ENCODE peak calls at places on chromosome 16, in five cellular contexts. A, S, B, D and M are unnamed samples.

GRCh38 chr16:57132470-57132869 is 40.1 kb downstream of the CPNE2 start:
- DNase-seq in D (no peak), S (no peak), A (no peak), B (no peak), M (no peak)

GRCh38 chr16:19846421-19846820 is 38.2 kb downstream of the GPRC5B start:
- DNase-seq in D (no peak), B (no peak), S (no peak), A (no peak), M (no peak)

GRCh38 chr16:31471241-31471874 is 594 bp upstream of the TGFB1I1 start:
- DNase-seq in D (no peak), S (no peak), B (no peak), A (no peak), M (no peak)

GRCh38 chr16:62404857-62405611 is 368.8 kb upstream of the CDH8 start:
- DNase-seq in S (no peak), D (no peak), B (no peak), A (no peak), M (no peak)

GRCh38 chr16:77043076-77043475 is 147.9 kb upstream of the MON1B start:
- DNase-seq in B (no peak), A (no peak), D (peak; percentile 52), S (no peak), M (no peak)

GRCh38 chr16:75546293-75546692 is 9.8 kb downstream of the TMEM231 start:
- DNase-seq in A (no peak), B (no peak), D (no peak), S (no peak), M (no peak)

GRCh38 chr16:2001456-2002355 is 7.9 kb downstream of the ZNF598 start:
- DNase-seq in D (no peak), S (no peak), A (no peak), B (no peak), M (peak; percentile 8)

GRCh38 chr16:66007717-66008116 is 358.8 kb upstream of the CDH5 start:
- DNase-seq in A (no peak), D (no peak), S (no peak), B (no peak), M (no peak)

GRCh38 chr16:10537946-10538345 is 42.5 kb downstream of the EMP2 start:
- DNase-seq in A (no peak), S (no peak), D (no peak), B (no peak), M (no peak)

GRCh38 chr16:71687853-71688252 is 36.6 kb downstream of the PHLPP2 start:
- DNase-seq in B (no peak), A (no peak), S (no peak), D (no peak), M (no peak)

GRCh38 chr16:27238591-27238990 is 30.0 kb downstream of the NSMCE1 start:
- DNase-seq in B (no peak), D (no peak), A (no peak), S (no peak), M (no peak)

GRCh38 chr16:66604376-66605176 is at the start of gene CMTM3:
- DNase-seq in B (peak; percentile 76), A (peak; percentile 73), S (no peak), D (peak; percentile 70), M (peak; percentile 53)

GRCh38 chr16:23557779-23558330 is 328 bp downstream of the UBFD1 start:
- DNase-seq in S (peak; percentile 35), D (no peak), B (peak; percentile 42), A (peak; percentile 18), M (no peak)

GRCh38 chr16:81005644-81006471 is 827 bp downstream of the CMC2 start:
- DNase-seq in B (no peak), A (no peak), S (no peak), D (peak; percentile 57), M (no peak)

GRCh38 chr16:85816159-85816558 is 16.7 kb downstream of the COX4I1 start:
- DNase-seq in D (no peak), A (no peak), B (no peak), S (no peak), M (no peak)

GRCh38 chr16:84501077-84501735 is 3.3 kb downstream of the MEAK7 start:
- DNase-seq in A (no peak), B (no peak), S (no peak), D (peak; percentile 75), M (no peak)

GRCh38 chr16:19400709-19401108 is 17.0 kb upstream of the TMC5 start:
- DNase-seq in D (no peak), S (no peak), B (no peak), A (no peak), M (no peak)

GRCh38 chr16:49278567-49278827 is 3.1 kb downstream of the CBLN1 start:
- DNase-seq in A (no peak), D (no peak), S (no peak), B (no peak), M (no peak)

GRCh38 chr16:80250376-80250775 is 290.4 kb upstream of the DYNLRB2 start:
- DNase-seq in D (peak; percentile 41), S (no peak), A (no peak), B (no peak), M (no peak)

GRCh38 chr16:88121886-88122580 is 170.8 kb downstream of the BANP start:
- DNase-seq in B (no peak), D (no peak), A (no peak), S (no peak), M (no peak)

GRCh38 chr16:55532227-55532626 is 23.4 kb downstream of the LPCAT2 start:
- DNase-seq in A (no peak), D (no peak), S (no peak), B (no peak), M (no peak)

GRCh38 chr16:11253009-11253994 is 2.7 kb downstream of the SOCS1 start:
- DNase-seq in A (no peak), B (no peak), S (no peak), D (no peak), M (no peak)

GRCh38 chr16:49788505-49788904 is 67.4 kb downstream of the ZNF423 start:
- DNase-seq in D (no peak), B (peak; percentile 43), A (no peak), S (peak; percentile 26), M (no peak)

GRCh38 chr16:64269756-64270155 is 852.1 kb downstream of the CDH11 start:
- DNase-seq in B (no peak), D (no peak), A (no peak), S (no peak), M (no peak)

GRCh38 chr16:82899731-82900454 is 273.1 kb downstream of the CDH13 start:
- DNase-seq in A (no peak), S (no peak), B (no peak), D (no peak), M (no peak)

GRCh38 chr16:26594666-26595065 is 472.1 kb upstream of the C16orf82 start:
- DNase-seq in A (no peak), B (no peak), S (no peak), D (no peak), M (no peak)

GRCh38 chr16:4760221-4760910 is 6.6 kb downstream of the ZNF500 start:
- DNase-seq in B (no peak), D (no peak), A (no peak), S (no peak), M (no peak)

GRCh38 chr16:85386467-85387170 is 226.5 kb upstream of the GSE1 start:
- DNase-seq in A (no peak), B (no peak), S (no peak), D (no peak), M (no peak)

GRCh38 chr16:12245923-12246290 is 269.4 kb downstream of the SNX29 start:
- DNase-seq in D (no peak), S (no peak), B (no peak), A (no peak), M (no peak)

GRCh38 chr16:59212492-59213024 is 478.4 kb upstream of the GOT2 start:
- DNase-seq in A (no peak), S (no peak), D (no peak), B (no peak), M (no peak)

GRCh38 chr16:54156349-54156748 is 130.2 kb downstream of the IRX3 start:
- DNase-seq in B (no peak), D (no peak), A (no peak), S (no peak), M (no peak)

GRCh38 chr16:50747206-50747956 is 5.5 kb downstream of the CYLD start:
- DNase-seq in B (no peak), S (no peak), D (peak; percentile 22), A (no peak), M (no peak)

GRCh38 chr16:58366247-58367031 is 25.8 kb upstream of the GINS3 start:
- DNase-seq in D (peak; percentile 40), S (no peak), A (no peak), B (no peak), M (no peak)

GRCh38 chr16:77784441-77785356 is 3.7 kb upstream of the VAT1L start:
- DNase-seq in A (no peak), D (no peak), B (no peak), S (no peak), M (peak; percentile 51)

GRCh38 chr16:66459878-66460277 is 32.8 kb downstream of the BEAN1 start:
- DNase-seq in B (no peak), A (no peak), D (no peak), S (no peak), M (no peak)

GRCh38 chr16:67544329-67544841 is 15.8 kb downstream of the RIPOR1 start:
- DNase-seq in D (no peak), A (no peak), B (no peak), S (no peak), M (peak; percentile 27)

GRCh38 chr16:83725313-83725712 is 82.5 kb upstream of the HSBP1 start:
- DNase-seq in B (no peak), S (no peak), A (no peak), D (no peak), M (no peak)

GRCh38 chr16:86763819-86764218 is 185.5 kb downstream of the FOXL1 start:
- DNase-seq in A (no peak), B (no peak), D (no peak), S (no peak), M (no peak)

GRCh38 chr16:30342751-30343490 is 12.2 kb downstream of the CD2BP2 start:
- DNase-seq in D (no peak), B (no peak), A (no peak), S (no peak), M (no peak)